ENCODE peak calls at places on chromosomes 3 and 15, in ten cellular contexts. One of them, this sample, is unnamed.

GRCh38 chr3:179292440-179292839 is 30.4 kb upstream of the ZNF639 start:
- DNase-seq in GM12891: no peak
- DNase-seq in stimulated activated CD8-positive, alpha-beta memory T cell treated with anti-CD3 and anti-CD28 coated beads, Interleukin-15, amount 100 ng/mL, for 24 hours: no peak
- DNase-seq in stromal cell of bone marrow: no peak
- DNase-seq in brain microvascular endothelial cell: no peak
- DNase-seq in M059J: peak
- DNase-seq in GM12865: no peak
- DNase-seq in NCI-H187 treated with DMSO at 0.1 percent for 48 hours: no peak
- DNase-seq in germinal center: no peak
- DNase-seq in spleen: no peak
- DNase-seq in this sample: no peak

GRCh38 chr3:105513042-105513441 is 146.3 kb downstream of the ALCAM start:
- DNase-seq in GM12891: no peak
- DNase-seq in stimulated activated CD8-positive, alpha-beta memory T cell treated with anti-CD3 and anti-CD28 coated beads, Interleukin-15, amount 100 ng/mL, for 24 hours: no peak
- DNase-seq in stromal cell of bone marrow: no peak
- DNase-seq in brain microvascular endothelial cell: peak
- DNase-seq in M059J: peak
- DNase-seq in GM12865: no peak
- DNase-seq in NCI-H187 treated with DMSO at 0.1 percent for 48 hours: no peak
- DNase-seq in germinal center: no peak
- DNase-seq in spleen: no peak
- DNase-seq in this sample: peak

GRCh38 chr3:36175113-36175812 is 205.0 kb upstream of the STAC start:
- DNase-seq in GM12891: no peak
- DNase-seq in stimulated activated CD8-positive, alpha-beta memory T cell treated with anti-CD3 and anti-CD28 coated beads, Interleukin-15, amount 100 ng/mL, for 24 hours: no peak
- DNase-seq in stromal cell of bone marrow: no peak
- DNase-seq in brain microvascular endothelial cell: no peak
- DNase-seq in M059J: no peak
- DNase-seq in GM12865: no peak
- DNase-seq in NCI-H187 treated with DMSO at 0.1 percent for 48 hours: no peak
- DNase-seq in germinal center: no peak
- DNase-seq in spleen: no peak
- DNase-seq in this sample: no peak

GRCh38 chr3:79587150-79587549 is 180.6 kb downstream of the ROBO1 start:
- DNase-seq in GM12891: no peak
- DNase-seq in stimulated activated CD8-positive, alpha-beta memory T cell treated with anti-CD3 and anti-CD28 coated beads, Interleukin-15, amount 100 ng/mL, for 24 hours: no peak
- DNase-seq in stromal cell of bone marrow: no peak
- DNase-seq in brain microvascular endothelial cell: no peak
- DNase-seq in M059J: no peak
- DNase-seq in GM12865: no peak
- DNase-seq in NCI-H187 treated with DMSO at 0.1 percent for 48 hours: no peak
- DNase-seq in germinal center: no peak
- DNase-seq in spleen: no peak
- DNase-seq in this sample: no peak

GRCh38 chr3:86771741-86772512 is 219.0 kb downstream of the VGLL3 start:
- DNase-seq in GM12891: no peak
- DNase-seq in stimulated activated CD8-positive, alpha-beta memory T cell treated with anti-CD3 and anti-CD28 coated beads, Interleukin-15, amount 100 ng/mL, for 24 hours: no peak
- DNase-seq in stromal cell of bone marrow: no peak
- DNase-seq in brain microvascular endothelial cell: no peak
- DNase-seq in M059J: no peak
- DNase-seq in GM12865: peak
- DNase-seq in NCI-H187 treated with DMSO at 0.1 percent for 48 hours: no peak
- DNase-seq in germinal center: no peak
- DNase-seq in spleen: no peak
- DNase-seq in this sample: no peak

GRCh38 chr15:49155834-49156627 is 632 bp upstream of the COPS2 start:
- DNase-seq in GM12891: no peak
- DNase-seq in stimulated activated CD8-positive, alpha-beta memory T cell treated with anti-CD3 and anti-CD28 coated beads, Interleukin-15, amount 100 ng/mL, for 24 hours: no peak
- DNase-seq in stromal cell of bone marrow: no peak
- DNase-seq in brain microvascular endothelial cell: peak
- DNase-seq in M059J: peak
- DNase-seq in GM12865: peak
- DNase-seq in NCI-H187 treated with DMSO at 0.1 percent for 48 hours: no peak
- DNase-seq in germinal center: no peak
- DNase-seq in spleen: no peak
- DNase-seq in this sample: no peak

GRCh38 chr3:139751789-139752188 is 74.0 kb upstream of the NMNAT3 start:
- DNase-seq in GM12891: no peak
- DNase-seq in stimulated activated CD8-positive, alpha-beta memory T cell treated with anti-CD3 and anti-CD28 coated beads, Interleukin-15, amount 100 ng/mL, for 24 hours: no peak
- DNase-seq in stromal cell of bone marrow: no peak
- DNase-seq in brain microvascular endothelial cell: no peak
- DNase-seq in M059J: no peak
- DNase-seq in GM12865: no peak
- DNase-seq in NCI-H187 treated with DMSO at 0.1 percent for 48 hours: no peak
- DNase-seq in germinal center: no peak
- DNase-seq in spleen: no peak
- DNase-seq in this sample: no peak

GRCh38 chr3:54222318-54222717 is 100.0 kb downstream of the CACNA2D3 start:
- DNase-seq in GM12891: no peak
- DNase-seq in stimulated activated CD8-positive, alpha-beta memory T cell treated with anti-CD3 and anti-CD28 coated beads, Interleukin-15, amount 100 ng/mL, for 24 hours: no peak
- DNase-seq in stromal cell of bone marrow: no peak
- DNase-seq in brain microvascular endothelial cell: no peak
- DNase-seq in M059J: no peak
- DNase-seq in GM12865: no peak
- DNase-seq in NCI-H187 treated with DMSO at 0.1 percent for 48 hours: no peak
- DNase-seq in germinal center: no peak
- DNase-seq in spleen: no peak
- DNase-seq in this sample: no peak

GRCh38 chr3:152352559-152352958 is 83.8 kb downstream of the MBNL1 start:
- DNase-seq in GM12891: no peak
- DNase-seq in stimulated activated CD8-positive, alpha-beta memory T cell treated with anti-CD3 and anti-CD28 coated beads, Interleukin-15, amount 100 ng/mL, for 24 hours: no peak
- DNase-seq in stromal cell of bone marrow: no peak
- DNase-seq in brain microvascular endothelial cell: peak
- DNase-seq in M059J: peak
- DNase-seq in GM12865: peak
- DNase-seq in NCI-H187 treated with DMSO at 0.1 percent for 48 hours: no peak
- DNase-seq in germinal center: no peak
- DNase-seq in spleen: no peak
- DNase-seq in this sample: no peak

This sample was measured in HTR-8/SVneo.